ENCODE peak calls at places on chromosomes 2 and 18, in ten cellular contexts. One of them, this sample, is unnamed. For H3K4me1, the result is how much of the 10 kb centered on the place peaks cover.

GRCh38 chr18:21571763-21572162 is 28.7 kb downstream of the ESCO1 start:
- DNase-seq in neural progenitor cell: no peak
- DNase-seq in HepG2: no peak
- DNase-seq in body of pancreas: no peak
- DNase-seq in CD8-positive, alpha-beta T cell: no peak
- DNase-seq in upper lobe of right lung: no peak
- DNase-seq in K562: no peak
- DNase-seq in aorta: no peak
- DNase-seq in left ventricle myocardium inferior: no peak
- DNase-seq in Peyer's patch: no peak
- DNase-seq in this sample: no peak

GRCh38 chr2:215299337-215299859 is 12.5 kb upstream of the ATIC start:
- DNase-seq in neural progenitor cell: no peak
- DNase-seq in HepG2: no peak
- DNase-seq in body of pancreas: no peak
- DNase-seq in CD8-positive, alpha-beta T cell: no peak
- DNase-seq in upper lobe of right lung: no peak
- DNase-seq in K562: peak
- DNase-seq in aorta: no peak
- DNase-seq in left ventricle myocardium inferior: no peak
- DNase-seq in Peyer's patch: no peak
- DNase-seq in this sample: no peak

GRCh38 chr2:150513647-150514046 is 26.2 kb upstream of the RND3 start:
- DNase-seq in neural progenitor cell: no peak
- DNase-seq in HepG2: no peak
- DNase-seq in body of pancreas: no peak
- DNase-seq in CD8-positive, alpha-beta T cell: no peak
- DNase-seq in upper lobe of right lung: no peak
- DNase-seq in K562: no peak
- DNase-seq in aorta: no peak
- DNase-seq in left ventricle myocardium inferior: no peak
- DNase-seq in Peyer's patch: no peak
- DNase-seq in this sample: no peak

GRCh38 chr2:96760986-96761832 is 507 bp downstream of the CNNM4 start:
- DNase-seq in neural progenitor cell: peak
- DNase-seq in HepG2: peak
- DNase-seq in body of pancreas: peak
- DNase-seq in CD8-positive, alpha-beta T cell: peak
- DNase-seq in upper lobe of right lung: peak
- DNase-seq in K562: peak
- DNase-seq in aorta: peak
- DNase-seq in left ventricle myocardium inferior: no peak
- DNase-seq in Peyer's patch: peak
- DNase-seq in this sample: no peak

GRCh38 chr18:48968412-48969215 is 17.8 kb upstream of the SMAD7 start:
- DNase-seq in neural progenitor cell: no peak
- DNase-seq in HepG2: no peak
- DNase-seq in body of pancreas: no peak
- DNase-seq in CD8-positive, alpha-beta T cell: no peak
- DNase-seq in upper lobe of right lung: no peak
- DNase-seq in K562: no peak
- DNase-seq in aorta: no peak
- DNase-seq in left ventricle myocardium inferior: no peak
- DNase-seq in Peyer's patch: no peak
- DNase-seq in this sample: no peak

GRCh38 chr18:76388891-76389423 is 106.1 kb downstream of the ZNF516 start:
- DNase-seq in neural progenitor cell: no peak
- DNase-seq in HepG2: no peak
- DNase-seq in body of pancreas: no peak
- DNase-seq in CD8-positive, alpha-beta T cell: no peak
- DNase-seq in upper lobe of right lung: no peak
- DNase-seq in K562: no peak
- DNase-seq in aorta: no peak
- DNase-seq in left ventricle myocardium inferior: no peak
- DNase-seq in Peyer's patch: peak
- DNase-seq in this sample: no peak

GRCh38 chr2:53784431-53784830 is 2.3 kb downstream of the ASB3 start:
- DNase-seq in neural progenitor cell: no peak
- DNase-seq in HepG2: no peak
- DNase-seq in body of pancreas: no peak
- DNase-seq in CD8-positive, alpha-beta T cell: no peak
- DNase-seq in upper lobe of right lung: no peak
- DNase-seq in K562: no peak
- DNase-seq in aorta: no peak
- DNase-seq in left ventricle myocardium inferior: no peak
- DNase-seq in Peyer's patch: no peak
- DNase-seq in this sample: no peak

GRCh38 chr2:53202063-53202462 is 565.5 kb upstream of the CHAC2 start:
- DNase-seq in neural progenitor cell: no peak
- DNase-seq in HepG2: peak
- DNase-seq in body of pancreas: peak
- DNase-seq in CD8-positive, alpha-beta T cell: no peak
- DNase-seq in upper lobe of right lung: no peak
- DNase-seq in K562: no peak
- DNase-seq in aorta: no peak
- DNase-seq in left ventricle myocardium inferior: no peak
- DNase-seq in Peyer's patch: no peak
- DNase-seq in this sample: no peak

GRCh38 chr18:21047116-21047515 is 64.5 kb downstream of the ROCK1 start:
- DNase-seq in neural progenitor cell: no peak
- DNase-seq in HepG2: no peak
- DNase-seq in body of pancreas: no peak
- DNase-seq in CD8-positive, alpha-beta T cell: no peak
- DNase-seq in upper lobe of right lung: no peak
- DNase-seq in K562: no peak
- DNase-seq in aorta: no peak
- DNase-seq in left ventricle myocardium inferior: no peak
- DNase-seq in Peyer's patch: no peak
- DNase-seq in this sample: no peak

GRCh38 chr2:66438498-66439290 is 3.8 kb downstream of the MEIS1 start:
- DNase-seq in neural progenitor cell: no peak
- DNase-seq in HepG2: no peak
- DNase-seq in body of pancreas: no peak
- DNase-seq in CD8-positive, alpha-beta T cell: no peak
- DNase-seq in upper lobe of right lung: no peak
- DNase-seq in K562: no peak
- DNase-seq in aorta: no peak
- DNase-seq in left ventricle myocardium inferior: no peak
- DNase-seq in Peyer's patch: no peak
- DNase-seq in this sample: no peak
- H3K27ac ChIP-seq in neural progenitor cell: no peak
- H3K27ac ChIP-seq in HepG2: no peak
- H3K27ac ChIP-seq in body of pancreas: peak
- H3K27ac ChIP-seq in CD8-positive, alpha-beta T cell: no peak
- H3K27ac ChIP-seq in upper lobe of right lung: peak
- H3K27ac ChIP-seq in K562: no peak
- H3K27ac ChIP-seq in aorta: peak
- H3K27ac ChIP-seq in left ventricle myocardium inferior: peak
- H3K27ac ChIP-seq in Peyer's patch: peak
- H3K27ac ChIP-seq in this sample: peak

DNA sequence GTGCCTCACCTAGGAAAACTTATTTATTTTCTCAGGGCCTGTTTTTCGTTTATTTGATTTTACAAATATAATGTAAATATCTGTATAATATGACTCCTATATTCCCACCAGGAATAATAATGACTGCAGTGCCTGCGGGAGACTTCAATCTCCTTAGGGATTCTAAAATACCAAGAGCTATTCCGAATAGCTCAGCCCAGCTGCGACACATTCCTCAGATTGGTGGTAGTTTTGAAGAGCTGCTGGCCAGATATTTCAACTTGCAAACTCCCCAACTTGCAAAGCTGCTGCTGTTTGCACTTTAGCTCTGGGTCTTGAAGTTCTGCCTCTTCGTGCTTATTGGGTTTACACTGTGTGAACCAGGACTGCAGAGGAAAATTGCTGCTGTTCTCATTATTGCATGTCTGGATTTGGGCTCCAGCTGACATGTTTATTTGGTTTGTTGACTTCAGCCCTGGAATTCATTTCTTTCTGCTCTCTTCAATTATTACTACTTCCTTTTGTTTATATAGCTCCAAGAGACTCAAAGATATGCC is 480.2 kb upstream of the CHST9 start:
- DNase-seq in neural progenitor cell: peak
- DNase-seq in HepG2: no peak
- DNase-seq in body of pancreas: no peak
- DNase-seq in CD8-positive, alpha-beta T cell: no peak
- DNase-seq in upper lobe of right lung: no peak
- DNase-seq in K562: no peak
- DNase-seq in aorta: no peak
- DNase-seq in left ventricle myocardium inferior: no peak
- DNase-seq in Peyer's patch: no peak
- DNase-seq in this sample: no peak
- H3K4me3 ChIP-seq in neural progenitor cell: no peak
- H3K4me3 ChIP-seq in HepG2: no peak
- H3K4me3 ChIP-seq in body of pancreas: no peak
- H3K4me3 ChIP-seq in CD8-positive, alpha-beta T cell: no peak
- H3K4me3 ChIP-seq in upper lobe of right lung: no peak
- H3K4me3 ChIP-seq in K562: no peak
- H3K4me3 ChIP-seq in aorta: no peak
- H3K4me3 ChIP-seq in left ventricle myocardium inferior: no peak
- H3K4me3 ChIP-seq in Peyer's patch: no peak
- H3K4me3 ChIP-seq in this sample: no peak

DNA sequence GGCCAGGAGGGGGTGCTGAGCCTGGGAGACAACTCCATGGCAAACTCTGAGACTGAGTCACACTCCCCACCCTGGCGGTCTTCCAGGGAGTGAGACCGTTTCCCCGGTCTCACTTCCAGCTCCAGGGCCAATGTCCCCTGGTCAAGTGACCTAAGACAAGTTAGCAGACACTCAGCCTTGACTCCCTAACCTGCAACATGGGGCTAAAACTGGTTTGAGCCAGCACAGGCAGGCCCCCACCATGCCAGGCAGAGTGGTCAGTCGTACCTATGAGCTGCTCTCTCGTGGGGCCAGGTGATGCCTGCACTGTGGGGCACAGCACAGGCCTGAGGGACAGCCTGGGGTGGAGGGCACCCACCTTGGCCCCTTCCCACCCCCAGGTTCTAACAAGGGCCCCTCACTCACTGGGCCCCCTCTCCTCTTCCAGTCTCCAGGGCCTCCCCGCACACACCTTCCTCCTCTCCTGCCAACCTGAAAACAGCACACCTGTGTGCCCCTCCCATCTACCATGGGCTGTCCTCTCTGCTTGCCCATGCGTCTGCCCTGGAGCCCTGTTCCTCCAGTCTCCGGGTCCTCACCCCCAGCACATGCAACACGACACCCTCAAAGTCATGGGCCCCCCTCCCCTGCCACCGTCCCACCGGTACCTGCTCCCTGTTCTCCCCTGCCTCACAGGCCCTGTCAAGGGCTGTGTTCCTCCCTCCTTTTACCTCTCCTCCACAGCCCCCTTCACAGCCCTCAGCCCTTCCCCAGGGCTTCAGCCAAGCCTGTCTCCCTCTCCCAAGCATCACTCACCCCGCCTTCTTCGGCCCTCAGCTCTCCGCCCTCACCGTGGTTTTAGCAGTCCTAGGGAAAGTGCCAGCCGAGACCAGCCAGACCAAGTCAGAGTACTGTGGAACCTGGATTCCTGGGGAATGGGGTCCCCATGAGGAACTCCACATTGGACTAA is 1.6 kb downstream of the GPR17 start:
- DNase-seq in neural progenitor cell: no peak
- DNase-seq in HepG2: no peak
- DNase-seq in body of pancreas: no peak
- DNase-seq in CD8-positive, alpha-beta T cell: no peak
- DNase-seq in upper lobe of right lung: no peak
- DNase-seq in K562: no peak
- DNase-seq in aorta: peak
- DNase-seq in left ventricle myocardium inferior: no peak
- DNase-seq in Peyer's patch: no peak
- DNase-seq in this sample: no peak
- H3K4me1 ChIP-seq in neural progenitor cell: under half
- H3K4me1 ChIP-seq in HepG2: half or more
- H3K4me1 ChIP-seq in body of pancreas: under half
- H3K4me1 ChIP-seq in CD8-positive, alpha-beta T cell: under half
- H3K4me1 ChIP-seq in upper lobe of right lung: under half
- H3K4me1 ChIP-seq in K562: under half
- H3K4me1 ChIP-seq in aorta: under half
- H3K4me1 ChIP-seq in left ventricle myocardium inferior: half or more
- H3K4me1 ChIP-seq in Peyer's patch: under half
- H3K4me1 ChIP-seq in this sample: under half

GRCh38 chr2:20623741-20624155 is 27.1 kb downstream of the HS1BP3 start:
- DNase-seq in neural progenitor cell: no peak
- DNase-seq in HepG2: no peak
- DNase-seq in body of pancreas: peak
- DNase-seq in CD8-positive, alpha-beta T cell: no peak
- DNase-seq in upper lobe of right lung: peak
- DNase-seq in K562: no peak
- DNase-seq in aorta: peak
- DNase-seq in left ventricle myocardium inferior: peak
- DNase-seq in Peyer's patch: peak
- DNase-seq in this sample: no peak

GRCh38 chr2:20624156-20624883 is 26.6 kb downstream of the HS1BP3 start:
- DNase-seq in neural progenitor cell: no peak
- DNase-seq in HepG2: no peak
- DNase-seq in body of pancreas: peak
- DNase-seq in CD8-positive, alpha-beta T cell: no peak
- DNase-seq in upper lobe of right lung: peak
- DNase-seq in K562: no peak
- DNase-seq in aorta: peak
- DNase-seq in left ventricle myocardium inferior: peak
- DNase-seq in Peyer's patch: peak
- DNase-seq in this sample: no peak

GRCh38 chr2:20625491-20625919 is 25.4 kb downstream of the HS1BP3 start:
- DNase-seq in neural progenitor cell: no peak
- DNase-seq in HepG2: no peak
- DNase-seq in body of pancreas: peak
- DNase-seq in CD8-positive, alpha-beta T cell: no peak
- DNase-seq in upper lobe of right lung: peak
- DNase-seq in K562: no peak
- DNase-seq in aorta: peak
- DNase-seq in left ventricle myocardium inferior: peak
- DNase-seq in Peyer's patch: peak
- DNase-seq in this sample: no peak

GRCh38 chr2:20625920-20626697 is 24.8 kb downstream of the HS1BP3 start:
- DNase-seq in neural progenitor cell: no peak
- DNase-seq in HepG2: no peak
- DNase-seq in body of pancreas: peak
- DNase-seq in CD8-positive, alpha-beta T cell: no peak
- DNase-seq in upper lobe of right lung: peak
- DNase-seq in K562: no peak
- DNase-seq in aorta: peak
- DNase-seq in left ventricle myocardium inferior: peak
- DNase-seq in Peyer's patch: peak
- DNase-seq in this sample: no peak

DNA sequence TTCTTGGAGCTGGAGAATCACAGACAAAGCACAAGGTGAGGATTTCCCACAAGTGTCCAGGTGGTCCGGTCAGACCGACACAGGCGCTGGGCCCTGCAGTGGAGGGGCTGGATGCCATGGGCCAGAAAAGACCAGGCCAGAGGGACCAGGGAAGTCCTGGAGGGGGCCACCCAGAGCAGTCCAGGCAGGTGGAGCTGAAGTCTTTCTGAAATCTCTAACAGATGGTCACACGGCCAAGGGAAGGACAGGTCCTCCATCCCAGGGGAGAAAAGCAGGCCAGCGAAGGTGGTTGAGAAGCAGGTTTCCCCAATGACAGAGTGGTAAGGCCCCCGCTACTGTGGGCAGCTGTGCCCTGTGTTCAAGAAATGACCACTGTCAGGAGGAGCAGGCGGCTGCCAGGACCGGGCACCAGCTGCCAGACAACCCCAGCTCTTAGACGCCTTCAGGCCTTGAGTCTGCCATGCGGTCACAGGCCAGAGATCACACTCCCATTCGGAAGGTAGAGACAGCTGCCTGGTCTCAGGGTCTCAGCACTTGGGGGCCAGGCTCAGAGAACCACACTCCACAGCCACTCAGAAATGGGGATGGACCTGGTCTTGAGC is 25.9 kb downstream of the HS1BP3 start:
- DNase-seq in neural progenitor cell: no peak
- DNase-seq in HepG2: no peak
- DNase-seq in body of pancreas: peak
- DNase-seq in CD8-positive, alpha-beta T cell: no peak
- DNase-seq in upper lobe of right lung: peak
- DNase-seq in K562: no peak
- DNase-seq in aorta: peak
- DNase-seq in left ventricle myocardium inferior: peak
- DNase-seq in Peyer's patch: peak
- DNase-seq in this sample: no peak
- H3K27ac ChIP-seq in neural progenitor cell: no peak
- H3K27ac ChIP-seq in HepG2: no peak
- H3K27ac ChIP-seq in body of pancreas: no peak
- H3K27ac ChIP-seq in CD8-positive, alpha-beta T cell: no peak
- H3K27ac ChIP-seq in upper lobe of right lung: no peak
- H3K27ac ChIP-seq in K562: no peak
- H3K27ac ChIP-seq in aorta: no peak
- H3K27ac ChIP-seq in left ventricle myocardium inferior: peak
- H3K27ac ChIP-seq in Peyer's patch: peak
- H3K27ac ChIP-seq in this sample: peak

This sample was measured in esophagus squamous epithelium.